ENCODE peak calls at places on chromosomes 1 and 21, in four cellular contexts. V, Z, D and A are unnamed samples.

GRCh38 chr21:26557106-26557505 is 16.0 kb downstream of the CYYR1 start:
- DNase-seq in D (no peak), V (no peak), Z (no peak), A (no peak)

GRCh38 chr1:40673452-40673851 is 8.0 kb upstream of the RIMS3 start:
- DNase-seq in V (no peak), Z (no peak), D (peak; percentile 44), A (no peak)

GRCh38 chr1:107707111-107707510 is 257.9 kb downstream of the VAV3 start:
- DNase-seq in Z (no peak), D (no peak), V (no peak), A (no peak)

GRCh38 chr21:45081636-45082035 is 7.3 kb downstream of the ADARB1 start:
- DNase-seq in Z (no peak), D (no peak), V (no peak), A (no peak)

GRCh38 chr1:167388976-167389375 is 129.4 kb downstream of the CD247 start:
- DNase-seq in V (no peak), Z (no peak), D (no peak), A (no peak)

GRCh38 chr1:184228558-184228957 is 158.3 kb upstream of the C1orf21 start:
- DNase-seq in V (no peak), Z (no peak), D (peak; percentile 51), A (no peak)

GRCh38 chr1:71882241-71883036 is 399.9 kb downstream of the NEGR1 start:
- DNase-seq in Z (no peak), D (peak; percentile 2), V (no peak), A (no peak)

GRCh38 chr1:31739281-31739853 is 24.8 kb downstream of the ADGRB2 start:
- DNase-seq in V (peak; percentile 89), Z (no peak), D (no peak), A (no peak)

GRCh38 chr1:9110669-9111356 is 18.1 kb downstream of the GPR157 start:
- DNase-seq in V (peak; percentile 96), Z (peak; percentile 97), D (peak; percentile 87), A (peak; percentile 98)

GRCh38 chr1:35298464-35298863 is 30.0 kb downstream of the ZMYM4 start:
- DNase-seq in D (peak; percentile 36), Z (peak; percentile 77), V (peak; percentile 39), A (no peak)

GRCh38 chr1:246760426-246761347 is 36.5 kb downstream of the SCCPDH start:
- DNase-seq in V (no peak), D (no peak), Z (no peak), A (no peak)

GRCh38 chr1:216221260-216221700 is 202.0 kb downstream of the USH2A start:
- DNase-seq in D (peak; percentile 86), V (peak; percentile 63), Z (peak; percentile 86), A (peak; percentile 31)

GRCh38 chr1:39490596-39491145 is 765 bp upstream of the BMP8A start:
- DNase-seq in Z (no peak), D (no peak), V (peak; percentile 52), A (peak; percentile 75)

GRCh38 chr1:27601771-27602509 is 2.0 kb downstream of the AHDC1 start:
- DNase-seq in V (no peak), D (no peak), Z (no peak), A (no peak)

GRCh38 chr1:236035681-236036101 is 29.2 kb downstream of the NID1 start:
- DNase-seq in Z (no peak), D (peak; percentile 53), V (no peak), A (no peak)

GRCh38 chr1:7454895-7455784 is 316.0 kb upstream of the VAMP3 start:
- DNase-seq in V (no peak), D (no peak), Z (no peak), A (no peak)

GRCh38 chr21:41130883-41131282 is 37.1 kb upstream of the BACE2 start:
- DNase-seq in V (no peak), D (no peak), Z (no peak), A (no peak)

GRCh38 chr1:112395832-112396667 is at the start of gene CTTNBP2NL:
- DNase-seq in D (peak; percentile 93), Z (peak; percentile 99), V (peak; percentile 98), A (peak; percentile 94)

GRCh38 chr1:6581561-6582305 is 1.9 kb downstream of the ZBTB48 start:
- DNase-seq in Z (no peak), D (no peak), V (no peak), A (no peak)

GRCh38 chr1:201562257-201562656 is 23.3 kb downstream of the NAV1 start:
- DNase-seq in Z (no peak), V (no peak), D (peak; percentile 96), A (no peak)

GRCh38 chr1:31666290-31666963 is 21.8 kb upstream of the PEF1 start:
- DNase-seq in D (peak; percentile 46), Z (no peak), V (no peak), A (no peak)

GRCh38 chr1:165439287-165439686 is 5.6 kb downstream of the RXRG start:
- DNase-seq in Z (peak; percentile 33), D (no peak), V (peak; percentile 38), A (no peak)

GRCh38 chr1:119409731-119410130 is 5.2 kb upstream of the HSD3B2 start:
- DNase-seq in Z (no peak), V (no peak), D (peak; percentile 11), A (no peak)

GRCh38 chr1:107724648-107725047 is 240.3 kb downstream of the VAV3 start:
- DNase-seq in V (no peak), Z (no peak), D (no peak), A (no peak)

GRCh38 chr1:27591622-27592021 is 12.3 kb downstream of the AHDC1 start:
- DNase-seq in Z (no peak), D (peak; percentile 38), V (no peak), A (no peak)

GRCh38 chr21:33904041-33904440 is 11.6 kb downstream of the ATP5PO start:
- DNase-seq in D (no peak), V (no peak), Z (no peak), A (no peak)

GRCh38 chr1:29134695-29135028 is 11.0 kb upstream of the TMEM200B start:
- DNase-seq in Z (no peak), V (no peak), D (no peak), A (no peak)

GRCh38 chr1:214310010-214310409 is 29.1 kb downstream of the SMYD2 start:
- DNase-seq in Z (no peak), D (peak; percentile 53), V (no peak), A (no peak)

GRCh38 chr21:25733859-25734653 is 648 bp downstream of the ATP5PF start:
- DNase-seq in D (peak; percentile 35), V (no peak), Z (peak; percentile 10), A (no peak)

GRCh38 chr21:27649746-27650145 is 682.9 kb upstream of the ADAMTS5 start:
- DNase-seq in Z (no peak), D (peak; percentile 70), V (no peak), A (no peak)

GRCh38 chr1:16088996-16089395 is 15.5 kb upstream of the FAM131C start:
- DNase-seq in Z (no peak), D (peak; percentile 86), V (peak; percentile 33), A (no peak)

DNA sequence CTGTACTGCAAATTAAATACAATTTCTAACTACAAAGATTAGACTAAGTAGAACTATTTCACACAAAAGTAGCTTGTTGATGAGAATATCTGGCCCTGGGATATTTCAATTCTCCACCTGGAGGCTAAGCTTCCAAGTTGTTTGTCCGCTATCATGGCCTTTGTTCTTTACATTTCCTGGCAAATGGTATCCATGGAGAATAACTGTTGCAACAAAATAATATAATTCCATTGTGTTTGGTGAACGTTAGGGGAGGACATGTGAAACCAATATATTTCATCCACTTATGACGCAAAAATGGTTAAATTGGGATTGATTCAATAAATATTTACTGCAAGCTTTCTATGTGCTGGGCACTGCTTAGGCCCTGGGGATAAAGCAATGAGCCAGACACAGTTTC is 565.4 kb downstream of the PTPRC start:
- DNase-seq in Z (no peak), D (no peak), V (no peak), A (no peak)
- H3K56ac ChIP-seq in Z (no peak overlapping the region), D (no peak overlapping the region), V (no peak overlapping the region), A (no peak overlapping the region)

GRCh38 chr1:91552596-91552995 is 51.9 kb downstream of the CDC7 start:
- DNase-seq in D (no peak), Z (no peak), V (no peak), A (no peak)
- H3K56ac ChIP-seq in D (no peak overlapping the region), Z (no peak overlapping the region), V (no peak overlapping the region), A (no peak overlapping the region)

DNA sequence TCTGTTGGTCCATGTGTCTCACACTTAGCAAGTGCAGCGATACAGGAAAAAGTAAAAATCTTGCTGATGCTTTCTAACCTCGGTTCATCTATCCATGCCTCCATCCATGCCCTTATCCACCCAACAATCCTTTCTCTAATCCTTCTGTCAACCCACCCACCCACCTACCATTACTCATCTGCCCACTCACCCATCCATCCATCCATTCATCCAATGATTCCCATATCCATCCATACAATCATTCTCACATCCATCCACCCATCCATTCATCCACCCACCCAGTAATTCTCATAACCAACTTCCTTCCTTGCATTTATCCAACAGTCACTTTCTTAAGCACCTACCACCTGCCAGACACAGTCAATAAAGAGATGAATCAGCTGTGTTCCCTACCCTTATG is 6.1 kb upstream of the IGSF21 start:
- DNase-seq in Z (no peak), D (no peak), V (no peak), A (no peak)
- H3K56ac ChIP-seq in Z (no peak overlapping the region), D (no peak overlapping the region), V (no peak overlapping the region), A (no peak overlapping the region)

GRCh38 chr1:154434346-154435075 is 29.4 kb downstream of the IL6R start:
- DNase-seq in Z (no peak), V (no peak), D (no peak), A (no peak)

GRCh38 chr1:154433161-154433681 is 28.1 kb downstream of the IL6R start:
- DNase-seq in Z (no peak), D (no peak), V (no peak), A (no peak)

GRCh38 chr1:154431586-154432373 is 26.6 kb downstream of the IL6R start:
- DNase-seq in Z (no peak), V (no peak), D (peak; percentile 99), A (no peak)

GRCh38 chr1:154436433-154436832 is 31.3 kb downstream of the IL6R start:
- DNase-seq in Z (no peak), V (no peak), D (no peak), A (no peak)

DNA sequence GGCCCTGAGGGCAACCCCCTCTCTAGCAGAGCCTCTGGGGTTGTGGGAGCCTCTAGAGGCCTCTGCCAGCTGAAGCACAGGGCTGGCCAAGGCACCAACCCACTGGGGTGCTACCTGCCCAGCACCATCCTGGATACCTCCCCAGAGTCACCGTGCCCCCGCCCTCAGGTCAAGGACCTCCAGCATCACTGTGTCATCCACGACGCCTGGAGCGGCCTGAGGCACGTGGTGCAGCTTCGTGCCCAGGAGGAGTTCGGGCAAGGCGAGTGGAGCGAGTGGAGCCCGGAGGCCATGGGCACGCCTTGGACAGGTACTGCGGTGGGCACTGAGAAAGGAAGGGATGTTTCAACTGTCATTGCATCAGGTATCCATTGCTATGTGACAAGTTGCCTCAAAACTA is 30.7 kb downstream of the IL6R start:
- DNase-seq in D (no peak), V (no peak), Z (no peak), A (no peak)
- H3K56ac ChIP-seq in D (no peak overlapping the region), V (no peak overlapping the region), Z (no peak overlapping the region), A (no peak overlapping the region)

GRCh38 chr1:87714278-87714677 is 385.6 kb downstream of the LMO4 start:
- DNase-seq in Z (no peak), D (no peak), V (no peak), A (no peak)
- H3K56ac ChIP-seq in Z (no peak overlapping the region), D (no peak overlapping the region), V (no peak overlapping the region), A (no peak overlapping the region)

GRCh38 chr1:231693361-231694080 is 66.9 kb downstream of the DISC1 start:
- DNase-seq in D (no peak), V (no peak), Z (no peak), A (no peak)
- H3K56ac ChIP-seq in D (no peak overlapping the region), V (no peak overlapping the region), Z (no peak overlapping the region), A (no peak overlapping the region)